ENCODE peak calls at places on chromosomes 3 and 15, in ten cellular contexts. A, O, C, G, P, R, Y, I, X and F are unnamed samples.
A peak's percentile ranks its signal among the peaks of the same experiment; 100 is the strongest.

GRCh38 chr3:4981688-4982494 is 2.7 kb downstream of the BHLHE40 start:
- DNase-seq in X (no peak), R (no peak), P (no peak), C (no peak), A (no peak), O (peak; percentile 75), Y (no peak), I (no peak), G (peak; percentile 75), F (no peak)

GRCh38 chr3:66692751-66693140 is 191.9 kb upstream of the LRIG1 start:
- DNase-seq in X (no peak), G (no peak), I (no peak), Y (no peak), P (no peak), C (no peak), R (no peak), O (no peak), A (no peak), F (no peak)

GRCh38 chr15:35618260-35619188 is 72.6 kb upstream of the DPH6 start:
- DNase-seq in X (no peak), C (no peak), G (no peak), R (no peak), O (peak; percentile 43), Y (no peak), P (no peak), I (no peak), A (no peak), F (no peak)

GRCh38 chr3:30675006-30675405 is 68.6 kb downstream of the TGFBR2 start:
- DNase-seq in Y (no peak), I (no peak), P (no peak), G (no peak), A (no peak), X (no peak), R (no peak), C (no peak), O (no peak), F (no peak)

GRCh38 chr3:152961323-152961722 is 126.4 kb downstream of the P2RY1 start:
- DNase-seq in X (no peak), P (no peak), C (no peak), I (no peak), R (no peak), O (peak; percentile 10), G (peak; percentile 2), Y (no peak), A (no peak), F (no peak)

GRCh38 chr15:93035092-93035915 is 53.7 kb downstream of the RGMA start:
- DNase-seq in A (no peak), I (no peak), C (no peak), G (no peak), R (peak; percentile 43), X (no peak), P (no peak), O (no peak), Y (no peak), F (no peak)

GRCh38 chr3:35640186-35640584 is 860 bp downstream of the ARPP21 start:
- DNase-seq in R (no peak), P (no peak), Y (no peak), I (no peak), O (no peak), A (no peak), X (no peak), G (no peak), C (no peak), F (no peak)

GRCh38 chr15:33089878-33090757 is 104.4 kb downstream of the FMN1 start:
- DNase-seq in X (no peak), Y (no peak), A (no peak), P (no peak), I (no peak), C (no peak), O (peak; percentile 91), R (no peak), G (peak; percentile 83), F (peak; percentile 48)

GRCh38 chr3:64518950-64519349 is 168.8 kb downstream of the ADAMTS9 start:
- DNase-seq in R (no peak), G (peak; percentile 49), I (no peak), Y (no peak), X (no peak), O (peak; percentile 80), C (no peak), P (no peak), A (no peak), F (no peak)

GRCh38 chr3:9007928-9008327 is 44.7 kb upstream of the RAD18 start:
- DNase-seq in G (no peak), X (no peak), C (no peak), O (no peak), A (no peak), R (no peak), P (no peak), Y (no peak), I (no peak), F (no peak)

GRCh38 chr15:63505842-63506222 is 1.4 kb downstream of the USP3 start:
- DNase-seq in G (no peak), X (no peak), R (no peak), I (no peak), C (no peak), A (no peak), O (peak; percentile 35), Y (no peak), P (no peak), F (no peak)

GRCh38 chr15:77749236-77749997 is 116.7 kb upstream of the LINGO1 start:
- DNase-seq in C (no peak), A (no peak), X (no peak), R (no peak), O (no peak), P (no peak), Y (no peak), G (no peak), I (no peak), F (no peak)

GRCh38 chr3:38978729-38979128 is 73.0 kb downstream of the SCN11A start:
- DNase-seq in G (no peak), Y (no peak), O (no peak), P (no peak), A (no peak), I (no peak), R (no peak), X (no peak), C (no peak), F (no peak)

GRCh38 chr3:190427108-190427507 is 22.6 kb downstream of the TMEM207 start:
- DNase-seq in I (no peak), X (no peak), C (no peak), Y (no peak), O (no peak), R (no peak), G (no peak), A (no peak), P (no peak), F (no peak)

GRCh38 chr15:50798684-50799083 is 33.2 kb upstream of the SPPL2A start:
- DNase-seq in G (peak; percentile 10), Y (no peak), I (no peak), R (no peak), X (no peak), C (no peak), A (no peak), O (peak; percentile 47), P (no peak), F (peak; percentile 54)

GRCh38 chr15:63244399-63244798 is 33.0 kb upstream of the APH1B start:
- DNase-seq in I (no peak), A (no peak), Y (no peak), R (no peak), C (no peak), P (no peak), G (peak; percentile 48), X (no peak), O (peak; percentile 56), F (no peak)

GRCh38 chr15:71093089-71094024 is 21.9 kb upstream of the THSD4 start:
- DNase-seq in X (no peak), G (peak; percentile 91), A (no peak), R (no peak), I (no peak), P (peak; percentile 12), C (no peak), O (peak; percentile 86), Y (no peak), F (peak; percentile 72)

GRCh38 chr3:162998205-162998604 is 1501.6 kb downstream of the OTOL1 start:
- DNase-seq in G (no peak), R (no peak), A (no peak), O (no peak), Y (no peak), X (no peak), I (no peak), C (no peak), P (no peak), F (no peak)